ENCODE peak calls at places on chromosomes 3 and 15, in seven cellular contexts. I is GM23338; W is colonic mucosa; X is CD4-positive, alpha-beta memory T cell; D is gastrocnemius medialis; N is neural progenitor cell; S is GM06990. Z is an unnamed sample.

GRCh38 chr3:122245513-122246174 is 62.2 kb downstream of the CASR start:
- DNase-seq in S (no peak), X (no peak), N (no peak), W (no peak), I (no peak), D (no peak), Z (no peak)

GRCh38 chr15:41562784-41563198 is 3.8 kb downstream of the TYRO3 start:
- DNase-seq in N (peak; percentile 48), D (no peak), W (no peak), I (no peak), S (no peak), X (no peak), Z (peak; percentile 88)

GRCh38 chr3:36932979-36933378 is 11.9 kb downstream of the TRANK1 start:
- DNase-seq in W (no peak), I (peak; percentile 61), N (peak; percentile 38), X (no peak), S (no peak), D (no peak), Z (no peak)

GRCh38 chr3:127043731-127044510 is 61.0 kb downstream of the PLXNA1 start:
- DNase-seq in D (no peak), W (no peak), I (no peak), N (no peak), X (no peak), S (no peak), Z (no peak)

GRCh38 chr3:134250717-134251220 is at the start of gene RYK:
- DNase-seq in I (peak; percentile 85), N (peak; percentile 91), D (peak; percentile 55), S (peak; percentile 91), X (peak; percentile 84), W (peak; percentile 87), Z (peak; percentile 87)

GRCh38 chr15:98560338-98560737 is 88.0 kb upstream of the IGF1R start:
- DNase-seq in X (no peak), W (no peak), D (no peak), S (no peak), I (no peak), N (no peak), Z (no peak)

GRCh38 chr3:168794427-168794826 is 698.7 kb upstream of the GOLIM4 start:
- DNase-seq in I (no peak), W (no peak), N (no peak), X (no peak), S (no peak), D (no peak), Z (no peak)

GRCh38 chr3:185986201-185986600 is 48.4 kb upstream of the TRA2B start:
- DNase-seq in N (no peak), X (no peak), D (no peak), W (no peak), S (no peak), I (no peak), Z (no peak)

GRCh38 chr3:171488479-171488878 is 28.3 kb upstream of the TNIK start:
- DNase-seq in W (no peak), I (no peak), D (no peak), S (no peak), X (no peak), N (no peak), Z (no peak)

DNA sequence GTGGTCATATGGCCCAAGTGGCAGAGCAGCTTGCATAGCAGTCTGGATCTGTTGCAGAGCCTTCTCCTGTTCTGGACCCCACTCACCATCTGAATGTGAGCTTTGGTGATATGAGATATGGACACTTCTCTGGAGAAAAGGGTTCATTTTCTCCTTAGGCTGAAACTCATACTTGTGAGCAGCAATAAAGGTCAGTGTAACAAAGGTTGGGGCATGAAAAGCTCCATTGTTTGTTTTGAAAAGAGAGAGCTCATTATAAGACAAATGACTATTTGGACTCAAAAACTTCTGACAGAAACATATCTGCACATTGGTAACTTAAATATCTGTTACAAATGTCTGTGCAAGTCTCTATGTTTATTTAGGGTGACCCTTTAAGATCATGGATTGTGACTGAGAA is 517.3 kb downstream of the MFSD1 start:
- DNase-seq in I (no peak), W (no peak), D (no peak), N (no peak), S (no peak), X (no peak), Z (no peak)
- H3K36me3 ChIP-seq in I (no peaks in the 10 kb centered on the region), W (no peaks in the 10 kb centered on the region), D (no peaks in the 10 kb centered on the region), N (no peaks in the 10 kb centered on the region), S (no peaks in the 10 kb centered on the region), X (no peaks in the 10 kb centered on the region), Z (no peaks in the 10 kb centered on the region)

GRCh38 chr15:83848315-83849050 is 194.6 kb downstream of the ADAMTSL3 start:
- DNase-seq in X (no peak), S (no peak), W (no peak), I (no peak), D (no peak), N (no peak), Z (no peak)
- H3K36me3 ChIP-seq in X (no peaks in the 10 kb centered on the region), S (no peaks in the 10 kb centered on the region), W (no peaks in the 10 kb centered on the region), I (no peaks in the 10 kb centered on the region), D (no peaks in the 10 kb centered on the region), N (no peaks in the 10 kb centered on the region), Z (no peaks in the 10 kb centered on the region)

DNA sequence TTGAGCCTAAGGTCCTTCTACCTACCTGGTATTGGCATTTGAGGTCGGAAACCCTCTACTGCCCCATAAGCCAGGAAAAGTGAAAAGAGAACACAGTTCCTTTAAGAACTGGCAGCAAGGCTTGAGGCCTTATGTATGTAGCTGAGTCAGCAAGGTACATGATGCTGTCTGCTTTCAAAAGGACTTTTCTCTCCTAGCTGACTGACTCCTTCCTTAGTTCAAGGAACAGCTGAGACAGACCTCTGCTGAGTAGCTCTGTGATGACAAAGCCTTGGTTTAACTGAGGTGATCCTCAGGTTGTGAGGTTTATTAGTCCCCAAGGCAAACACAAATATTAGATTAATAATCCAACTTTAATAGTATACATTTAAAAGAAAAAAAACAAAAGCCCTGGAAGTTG is 45.8 kb downstream of the ADPGK start:
- DNase-seq in X (no peak), I (no peak), D (no peak), W (no peak), N (no peak), S (no peak), Z (no peak)
- H3K36me3 ChIP-seq in X (peaks cover 13% of the 10 kb centered on the region), I (peaks cover 15% of the 10 kb centered on the region), D (no peaks in the 10 kb centered on the region), W (peaks cover 6% of the 10 kb centered on the region), N (peaks cover 11% of the 10 kb centered on the region), S (peaks cover 11% of the 10 kb centered on the region), Z (no peaks in the 10 kb centered on the region)

GRCh38 chr15:35692256-35692867 is 146.4 kb upstream of the DPH6 start:
- DNase-seq in S (no peak), N (no peak), I (no peak), W (no peak), X (no peak), D (no peak), Z (no peak)
- H3K36me3 ChIP-seq in S (no peaks in the 10 kb centered on the region), N (no peaks in the 10 kb centered on the region), I (no peaks in the 10 kb centered on the region), W (no peaks in the 10 kb centered on the region), X (no peaks in the 10 kb centered on the region), D (no peaks in the 10 kb centered on the region), Z (no peaks in the 10 kb centered on the region)